ENCODE peak calls at places on chromosomes 13 and 19, in nine cellular contexts. Y is K562, P is breast epithelium, O is SK-N-SH, H is H1, X is stomach, K is endothelial cell of umbilical vein, E is HCT116, S is upper lobe of left lung. M is an unnamed sample.

GRCh38 chr13:29754486-29754806 is 96.0 kb downstream of the UBL3 start:
- DNase-seq in K (peak), E (peak), H (no peak), Y (no peak), S (no peak), P (no peak), O (no peak), X (no peak), M (no peak)

GRCh38 chr19:1747285-1748114 is 5.8 kb upstream of the ONECUT3 start:
- DNase-seq in O (no peak), E (peak), P (no peak), K (peak), Y (peak), H (peak), S (no peak), X (peak), M (peak)

GRCh38 chr19:49997709-49998108 is 27.5 kb downstream of the VRK3 start:
- DNase-seq in P (no peak), K (peak), E (peak), Y (peak), H (no peak), X (no peak), O (peak), S (no peak), M (no peak)

GRCh38 chr13:75566658-75567057 is 17.1 kb downstream of the UCHL3 start:
- DNase-seq in Y (no peak), E (no peak), O (peak), K (peak), X (no peak), H (no peak), P (no peak), S (no peak), M (no peak)

GRCh38 chr19:34502582-34503545 is 21.3 kb downstream of the WTIP start:
- DNase-seq in H (no peak), Y (no peak), O (peak), P (peak), E (no peak), X (peak), K (no peak), S (no peak), M (no peak)

GRCh38 chr13:89746554-89746953 is 1600.9 kb upstream of the MIR17HG start:
- DNase-seq in P (no peak), K (no peak), S (no peak), Y (no peak), O (no peak), H (no peak), X (no peak), E (no peak), M (no peak)

GRCh38 chr19:861756-862528 is 2.5 kb downstream of the CFD start:
- DNase-seq in S (peak), Y (peak), X (no peak), P (no peak), H (peak), K (no peak), O (peak), E (peak), M (no peak)

GRCh38 chr13:21121616-21122015 is 54.7 kb downstream of the SKA3 start:
- DNase-seq in H (no peak), S (no peak), Y (no peak), O (no peak), K (no peak), P (no peak), X (no peak), E (no peak), M (no peak)

GRCh38 chr19:14114854-14115253 is 2.7 kb downstream of the PRKACA start:
- DNase-seq in P (no peak), Y (peak), O (peak), S (peak), H (no peak), E (no peak), K (no peak), X (peak), M (no peak)

GRCh38 chr19:46101293-46101692 is 23.2 kb downstream of the IGFL3 start:
- DNase-seq in P (no peak), E (no peak), Y (no peak), K (no peak), H (no peak), S (no peak), X (no peak), O (no peak), M (no peak)

GRCh38 chr19:5561559-5561958 is 6.2 kb downstream of the TINCR start:
- DNase-seq in Y (peak), K (no peak), O (peak), E (no peak), X (no peak), P (no peak), H (no peak), S (no peak), M (no peak)

GRCh38 chr13:30739646-30740642 is 4.6 kb downstream of the ALOX5AP start:
- DNase-seq in E (peak), K (peak), H (no peak), O (no peak), P (no peak), S (no peak), X (peak), Y (no peak), M (no peak)

GRCh38 chr19:21143846-21144245 is 2.0 kb downstream of the ZNF431 start:
- DNase-seq in X (no peak), E (peak), K (no peak), P (no peak), H (no peak), Y (no peak), O (no peak), S (no peak), M (no peak)

GRCh38 chr13:111323549-111323948 is 3.1 kb downstream of the TEX29 start:
- DNase-seq in H (no peak), X (peak), O (no peak), S (no peak), Y (no peak), K (no peak), P (no peak), E (no peak), M (no peak)

GRCh38 chr13:54445865-54446264 is 1417.3 kb downstream of the OLFM4 start:
- DNase-seq in X (no peak), P (no peak), K (no peak), H (no peak), O (no peak), E (no peak), S (no peak), Y (no peak), M (no peak)

GRCh38 chr19:42229855-42230331 is 9.8 kb downstream of the ZNF526 start:
- DNase-seq in Y (no peak), E (no peak), K (no peak), X (no peak), H (no peak), O (no peak), S (no peak), P (no peak), M (no peak)

GRCh38 chr13:33953203-33953602 is 135.3 kb downstream of the RFC3 start:
- DNase-seq in Y (no peak), H (no peak), X (no peak), K (peak), E (no peak), S (no peak), P (no peak), O (no peak), M (no peak)

GRCh38 chr13:105530468-105530867 is 1005.0 kb downstream of the EFNB2 start:
- DNase-seq in Y (no peak), H (no peak), X (no peak), E (no peak), P (no peak), O (no peak), S (no peak), K (no peak), M (no peak)

GRCh38 chr13:26051231-26052135 is at the start of gene SHISA2:
- DNase-seq in H (peak), Y (no peak), S (peak), P (no peak), O (peak), X (peak), K (peak), E (no peak), M (no peak)

GRCh38 chr13:104875008-104875762 is 1660.3 kb downstream of the EFNB2 start:
- DNase-seq in X (no peak), E (no peak), P (no peak), H (no peak), O (no peak), K (no peak), S (no peak), Y (no peak), M (no peak)

DNA sequence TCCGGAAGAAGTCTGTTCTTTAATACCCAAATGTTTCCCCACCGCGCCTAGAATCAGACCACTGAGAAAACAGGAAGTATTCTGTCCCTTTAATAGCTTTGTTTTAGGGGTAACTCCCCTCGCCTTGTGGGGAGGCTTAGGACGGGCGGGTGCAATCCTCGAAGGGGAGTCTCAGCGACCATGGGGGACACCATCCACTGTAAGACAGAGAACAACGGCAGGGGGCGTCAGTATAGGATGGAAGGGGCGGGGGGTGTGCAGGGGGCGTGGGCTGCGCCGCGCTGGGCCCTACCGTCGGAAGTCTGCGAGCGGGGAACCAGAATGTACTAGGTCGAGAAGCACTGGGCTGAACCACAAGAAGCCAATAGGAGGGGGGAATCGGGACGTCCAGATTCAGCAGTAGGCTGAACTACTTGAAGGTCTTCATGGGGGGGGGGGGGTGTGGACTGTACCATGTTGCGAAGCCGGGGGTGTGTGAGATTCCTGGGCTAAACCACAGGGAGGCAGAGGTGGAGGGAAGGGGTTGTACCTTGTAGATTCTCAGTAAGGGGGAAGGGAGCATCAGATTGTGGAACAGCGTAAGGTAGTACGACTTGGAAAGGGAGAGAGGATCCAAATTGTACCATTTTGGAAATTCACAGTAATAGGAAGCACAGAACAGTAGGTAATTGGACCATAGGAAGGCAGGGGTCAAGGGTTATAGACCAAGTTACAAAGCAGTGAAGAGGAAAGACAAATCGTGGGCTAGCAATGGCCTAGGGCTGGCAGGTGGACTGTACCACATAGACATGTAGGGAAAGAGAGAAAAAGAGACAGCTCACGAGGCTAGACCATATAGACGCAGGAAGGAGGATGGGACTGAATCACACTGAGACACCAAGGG is 1.0 kb upstream of the DBP start:
- DNase-seq in O (peak), K (peak), P (peak), S (peak), E (peak), Y (peak), X (peak), H (peak), M (peak)
- TF ChIP-seq CTCF in O (peak), K (no peak), P (no peak), S (no peak), E (peak), Y (peak), X (no peak), H (no peak), M (no peak)

GRCh38 chr13:24052547-24052981 is 108.0 kb upstream of the SPATA13 start:
- DNase-seq in K (no peak), E (no peak), X (no peak), O (peak), P (no peak), S (no peak), Y (peak), H (no peak), M (no peak)
- TF ChIP-seq POLR2AphosphoS5 in K (no peak), E (no peak), X (no peak), O (no peak), P (no peak), S (no peak), Y (no peak), H (no peak), M (no peak)

GRCh38 chr19:16571283-16571682 is 932 bp downstream of the SLC35E1 start:
- DNase-seq in Y (no peak), P (no peak), K (peak), O (no peak), X (no peak), E (no peak), S (no peak), H (no peak), M (no peak)
- H3K27ac ChIP-seq in Y (peak), P (peak), K (peak), O (no peak), X (peak), E (peak), S (peak), H (no peak), M (peak)

GRCh38 chr19:57071414-57071813 is 48.4 kb upstream of the USP29 start:
- DNase-seq in P (no peak), K (no peak), E (no peak), Y (no peak), H (no peak), X (no peak), O (no peak), S (no peak), M (no peak)

GRCh38 chr19:57068326-57068725 is 51.5 kb upstream of the USP29 start:
- DNase-seq in S (no peak), O (no peak), X (no peak), Y (no peak), K (no peak), H (no peak), E (no peak), P (no peak), M (no peak)

GRCh38 chr19:57067440-57067839 is 52.3 kb upstream of the USP29 start:
- DNase-seq in E (no peak), X (no peak), K (no peak), Y (no peak), S (no peak), O (no peak), P (no peak), H (no peak), M (no peak)

GRCh38 chr19:57068921-57069697 is 50.7 kb upstream of the USP29 start:
- DNase-seq in E (no peak), Y (peak), S (no peak), P (no peak), K (no peak), H (no peak), O (peak), X (no peak), M (no peak)
- TF ChIP-seq CTCF in E (peak), Y (peak), S (no peak), P (no peak), K (no peak), H (peak), O (no peak), X (no peak), M (peak)

DNA sequence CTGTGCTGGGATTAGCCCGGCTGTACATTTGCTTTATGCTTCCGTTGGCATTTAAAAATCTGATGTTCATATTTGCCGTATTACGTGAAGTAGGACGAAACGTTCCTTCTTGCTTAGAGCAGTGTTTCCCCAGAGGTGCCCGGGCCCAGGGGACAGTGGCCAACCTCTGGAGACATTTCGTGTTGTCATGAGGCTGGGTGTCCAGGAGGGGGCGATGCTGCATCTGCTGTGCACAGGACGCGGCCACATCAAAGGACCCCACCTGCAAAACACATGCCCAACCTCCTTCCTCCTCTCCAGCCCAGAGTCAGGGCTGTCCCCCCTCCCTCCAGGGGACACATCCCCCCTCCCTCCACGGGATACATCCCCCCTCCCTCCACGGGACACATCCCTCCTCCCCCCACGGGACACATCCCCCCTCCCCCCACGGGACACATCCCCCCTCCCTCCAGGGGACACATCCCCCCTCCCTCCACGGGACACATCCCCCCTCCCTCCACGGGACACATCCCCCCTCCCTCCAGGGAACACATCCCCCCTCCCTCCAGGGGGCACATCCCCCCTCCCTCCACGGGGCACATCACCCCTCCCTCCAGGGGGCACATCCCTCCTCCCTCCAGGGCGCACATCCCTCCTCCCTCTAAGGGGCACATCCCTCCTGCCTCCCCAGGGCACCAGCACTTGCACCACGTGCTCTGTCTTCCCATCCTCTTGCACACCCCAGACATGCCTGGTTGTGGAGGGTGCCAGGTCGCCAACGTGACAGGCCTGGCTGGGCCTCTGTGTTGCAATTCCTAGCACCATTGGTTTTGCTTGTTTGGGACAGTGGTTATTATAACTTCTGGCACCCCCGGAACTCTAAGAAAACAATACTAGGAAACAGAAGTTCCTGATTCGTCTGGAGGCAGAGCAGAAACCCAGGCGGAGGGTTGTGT is 46.7 kb downstream of the GAS6 start:
- DNase-seq in P (peak), H (no peak), E (peak), X (peak), O (peak), K (peak), S (peak), Y (peak), M (no peak)
- TF ChIP-seq POLR2AphosphoS5 in P (peak), H (no peak), E (peak), X (peak), O (no peak), K (peak), S (peak), Y (no peak), M (no peak)

GRCh38 chr19:12864143-12864542 is 17.1 kb downstream of the DNASE2 start:
- DNase-seq in O (no peak), E (no peak), X (no peak), H (no peak), S (no peak), Y (no peak), K (no peak), P (no peak), M (no peak)

GRCh38 chr19:12856684-12857083 is 18.4 kb downstream of the MAST1 start:
- DNase-seq in O (no peak), P (no peak), H (no peak), K (no peak), Y (no peak), S (no peak), X (no peak), E (no peak), M (no peak)

GRCh38 chr19:12858041-12858928 is 20.0 kb downstream of the MAST1 start:
- DNase-seq in E (no peak), P (no peak), S (peak), Y (no peak), H (no peak), O (no peak), X (no peak), K (no peak), M (no peak)

GRCh38 chr19:12864721-12865715 is 16.2 kb downstream of the DNASE2 start:
- DNase-seq in X (peak), O (no peak), P (no peak), E (no peak), Y (no peak), S (peak), H (no peak), K (no peak), M (no peak)

GRCh38 chr19:12859546-12859945 is 21.2 kb downstream of the MAST1 start:
- DNase-seq in O (no peak), P (no peak), X (no peak), K (no peak), E (no peak), Y (no peak), H (no peak), S (no peak), M (no peak)
- H3K27ac ChIP-seq in O (no peak), P (no peak), X (no peak), K (no peak), E (no peak), Y (no peak), H (no peak), S (no peak), M (no peak)

GRCh38 chr13:38637576-38637975 is 49.3 kb upstream of the FREM2 start:
- DNase-seq in S (no peak), O (no peak), Y (no peak), E (no peak), K (no peak), H (no peak), X (no peak), P (no peak), M (no peak)

GRCh38 chr13:38630780-38631179 is 56.1 kb upstream of the FREM2 start:
- DNase-seq in K (no peak), E (no peak), P (no peak), H (no peak), X (no peak), Y (no peak), S (no peak), O (no peak), M (no peak)

GRCh38 chr13:38636106-38636505 is 50.8 kb upstream of the FREM2 start:
- DNase-seq in S (no peak), Y (no peak), O (no peak), H (no peak), K (no peak), X (no peak), P (no peak), E (no peak), M (no peak)

GRCh38 chr13:38636756-38637155 is 50.1 kb upstream of the FREM2 start:
- DNase-seq in S (no peak), O (no peak), H (no peak), E (no peak), X (peak), Y (no peak), P (no peak), K (no peak), M (no peak)

DNA sequence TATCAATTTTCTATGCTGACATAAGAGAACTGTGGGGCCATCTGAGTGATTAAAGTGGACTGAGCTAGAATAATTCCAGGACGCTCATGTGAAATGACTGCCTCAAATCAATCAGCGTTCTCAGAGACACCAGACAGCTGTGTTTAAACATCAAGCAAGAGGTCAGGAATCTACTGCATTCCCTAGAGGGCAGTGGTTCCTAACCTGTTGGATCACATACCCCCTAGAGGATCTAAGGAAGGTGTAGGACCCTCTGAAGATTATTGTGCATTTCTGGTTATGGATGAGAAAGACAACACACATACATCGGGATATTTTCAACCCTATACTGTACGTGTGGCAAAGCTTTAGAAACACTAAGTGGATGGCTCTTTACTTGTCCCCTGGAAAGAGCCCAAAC is 51.8 kb upstream of the FREM2 start:
- DNase-seq in K (no peak), P (no peak), S (no peak), Y (no peak), X (no peak), E (no peak), O (no peak), H (no peak), M (no peak)
- TF ChIP-seq CTCF in K (no peak), P (no peak), S (no peak), Y (no peak), X (no peak), E (no peak), O (no peak), H (peak), M (no peak)